ENCODE peak calls at places on chromosomes 2 and 18, in seven cellular contexts. I, J, S, O, N, L and T are unnamed samples.

GRCh38 chr2:134785659-134786058 is 52.8 kb upstream of the ACMSD start:
- DNase-seq in L (no peak), J (no peak), S (no peak), N (no peak), I (no peak), O (no peak), T (no peak)

GRCh38 chr2:226426292-226426736 is 373.3 kb downstream of the IRS1 start:
- DNase-seq in I (no peak), S (no peak), O (no peak), N (no peak), L (no peak), J (peak), T (peak)

GRCh38 chr18:55573386-55573785 is 14.6 kb downstream of the TCF4 start:
- DNase-seq in I (no peak), O (no peak), S (no peak), N (no peak), J (no peak), L (no peak), T (no peak)

GRCh38 chr2:74099835-74100234 is 47.9 kb downstream of the BOLA3 start:
- DNase-seq in J (no peak), L (no peak), O (no peak), N (no peak), I (no peak), S (no peak), T (no peak)

GRCh38 chr2:28394331-28394877 is 1.7 kb downstream of the FOSL2 start:
- DNase-seq in O (no peak), N (no peak), J (peak), S (no peak), I (no peak), L (peak), T (no peak)

GRCh38 chr2:64609229-64609994 is 44.3 kb downstream of the SERTAD2 start:
- DNase-seq in O (no peak), N (peak), S (peak), L (peak), J (peak), I (peak), T (peak)

GRCh38 chr2:113324684-113325160 is 46.0 kb upstream of the PAX8 start:
- DNase-seq in L (peak), O (peak), I (peak), N (peak), S (no peak), J (peak), T (peak)

GRCh38 chr2:138536302-138536701 is 34.7 kb downstream of the SPOPL start:
- DNase-seq in I (no peak), O (no peak), N (no peak), S (no peak), L (no peak), J (peak), T (no peak)

GRCh38 chr2:99354060-99354459 is 16.9 kb downstream of the EIF5B start:
- DNase-seq in I (no peak), O (no peak), S (no peak), J (peak), L (no peak), N (no peak), T (no peak)

GRCh38 chr2:177242136-177242987 is 22.2 kb downstream of the NFE2L2 start:
- DNase-seq in J (peak), I (no peak), O (no peak), L (no peak), S (no peak), N (peak), T (peak)

GRCh38 chr2:197862556-197862955 is 58.2 kb downstream of the PLCL1 start:
- DNase-seq in N (no peak), J (no peak), O (no peak), I (no peak), L (no peak), S (no peak), T (no peak)

GRCh38 chr2:120653026-120653425 is 82.6 kb upstream of the GLI2 start:
- DNase-seq in O (no peak), J (no peak), S (no peak), N (no peak), L (no peak), I (no peak), T (no peak)

GRCh38 chr2:127670055-127670956 is 5.0 kb downstream of the LIMS2 start:
- DNase-seq in S (no peak), J (no peak), N (no peak), L (no peak), I (no peak), O (no peak), T (no peak)

GRCh38 chr2:16246911-16247310 is 306.6 kb downstream of the MYCN start:
- DNase-seq in O (no peak), I (no peak), L (no peak), S (no peak), J (no peak), N (no peak), T (no peak)

GRCh38 chr2:225137971-225138370 is 95.7 kb upstream of the DOCK10 start:
- DNase-seq in L (no peak), J (peak), I (no peak), S (no peak), O (no peak), N (no peak), T (no peak)

GRCh38 chr2:149464396-149464795 is 123.2 kb downstream of the MMADHC start:
- DNase-seq in N (no peak), S (no peak), O (no peak), J (no peak), I (no peak), L (no peak), T (no peak)

GRCh38 chr2:151021747-151022450 is 239.8 kb downstream of the RBM43 start:
- DNase-seq in S (no peak), O (no peak), L (no peak), I (no peak), N (no peak), J (no peak), T (no peak)

GRCh38 chr2:146982393-146982846 is 862.4 kb upstream of the ACVR2A start:
- DNase-seq in J (peak), O (no peak), N (no peak), L (no peak), S (no peak), I (no peak), T (no peak)

GRCh38 chr2:221817052-221817451 is 244.9 kb upstream of the EPHA4 start:
- DNase-seq in O (no peak), I (no peak), L (no peak), S (no peak), J (peak), N (no peak), T (no peak)

GRCh38 chr2:112092286-112093041 is 37.4 kb downstream of the TMEM87B start:
- DNase-seq in S (no peak), N (no peak), I (no peak), L (no peak), J (peak), O (no peak), T (no peak)

GRCh38 chr18:24656044-24656443 is 195.6 kb downstream of the HRH4 start:
- DNase-seq in L (no peak), S (no peak), O (no peak), I (no peak), J (no peak), N (no peak), T (no peak)

GRCh38 chr2:38997784-38998183 is 108.1 kb downstream of the ARHGEF33 start:
- DNase-seq in L (no peak), O (no peak), J (peak), I (no peak), N (no peak), S (no peak), T (peak)

GRCh38 chr18:51878724-51879123 is 461.3 kb upstream of the DCC start:
- DNase-seq in N (no peak), L (no peak), O (no peak), S (no peak), I (no peak), J (no peak), T (no peak)

GRCh38 chr18:32114293-32114692 is 22.6 kb downstream of the RNF138 start:
- DNase-seq in N (no peak), L (no peak), J (no peak), I (no peak), O (no peak), S (no peak), T (no peak)

GRCh38 chr2:148501545-148501944 is 143.0 kb upstream of the EPC2 start:
- DNase-seq in J (no peak), N (peak), L (no peak), S (no peak), O (no peak), I (no peak), T (no peak)